ENCODE peak calls at places on chromosomes 5 and 9, in four cellular contexts. One of them, this sample, is unnamed.

GRCh38 chr5:168408561-168409321 is 77.5 kb upstream of the RARS1 start:
- DNase-seq in K562: no peak
- DNase-seq in HEK293T: no peak
- DNase-seq in HepG2: no peak
- DNase-seq in this sample: no peak

GRCh38 chr5:6176294-6176693 is 202.1 kb downstream of the MED10 start:
- DNase-seq in HEK293T: no peak
- DNase-seq in HepG2: no peak
- DNase-seq in K562: no peak
- DNase-seq in this sample: no peak

GRCh38 chr5:174493536-174493935 is 230.8 kb upstream of the MSX2 start:
- DNase-seq in HEK293T: no peak
- DNase-seq in HepG2: no peak
- DNase-seq in K562: no peak
- DNase-seq in this sample: no peak

GRCh38 chr5:173757817-173758216 is 130.3 kb upstream of the CPEB4 start:
- DNase-seq in HEK293T: no peak
- DNase-seq in K562: no peak
- DNase-seq in HepG2: no peak
- DNase-seq in this sample: no peak

GRCh38 chr5:153659337-153659736 is 168.9 kb downstream of the GRIA1 start:
- DNase-seq in HEK293T: no peak
- DNase-seq in K562: no peak
- DNase-seq in HepG2: no peak
- DNase-seq in this sample: no peak

GRCh38 chr9:14275331-14275730 is 38.6 kb downstream of the NFIB start:
- DNase-seq in HepG2: no peak
- DNase-seq in HEK293T: no peak
- DNase-seq in K562: no peak
- DNase-seq in this sample: no peak

GRCh38 chr5:181189363-181189961 is 15.5 kb downstream of the TRIM7 start:
- DNase-seq in HepG2: no peak
- DNase-seq in K562: peak; percentile 49
- DNase-seq in HEK293T: no peak
- DNase-seq in this sample: no peak

GRCh38 chr5:175902013-175902412 is 30.6 kb downstream of the CPLX2 start:
- DNase-seq in HEK293T: no peak
- DNase-seq in HepG2: no peak
- DNase-seq in K562: no peak
- DNase-seq in this sample: no peak

GRCh38 chr9:84670106-84670800 is 724 bp downstream of the NTRK2 start:
- DNase-seq in HepG2: no peak
- DNase-seq in K562: no peak
- DNase-seq in HEK293T: no peak
- DNase-seq in this sample: no peak

GRCh38 chr5:138927539-138927938 is 52.4 kb upstream of the LRRTM2 start:
- DNase-seq in HEK293T: no peak
- DNase-seq in K562: no peak
- DNase-seq in HepG2: no peak
- DNase-seq in this sample: no peak

GRCh38 chr5:60595183-60595582 is 104.8 kb downstream of the DEPDC1B start:
- DNase-seq in HEK293T: no peak
- DNase-seq in K562: no peak
- DNase-seq in HepG2: no peak
- DNase-seq in this sample: no peak

DNA sequence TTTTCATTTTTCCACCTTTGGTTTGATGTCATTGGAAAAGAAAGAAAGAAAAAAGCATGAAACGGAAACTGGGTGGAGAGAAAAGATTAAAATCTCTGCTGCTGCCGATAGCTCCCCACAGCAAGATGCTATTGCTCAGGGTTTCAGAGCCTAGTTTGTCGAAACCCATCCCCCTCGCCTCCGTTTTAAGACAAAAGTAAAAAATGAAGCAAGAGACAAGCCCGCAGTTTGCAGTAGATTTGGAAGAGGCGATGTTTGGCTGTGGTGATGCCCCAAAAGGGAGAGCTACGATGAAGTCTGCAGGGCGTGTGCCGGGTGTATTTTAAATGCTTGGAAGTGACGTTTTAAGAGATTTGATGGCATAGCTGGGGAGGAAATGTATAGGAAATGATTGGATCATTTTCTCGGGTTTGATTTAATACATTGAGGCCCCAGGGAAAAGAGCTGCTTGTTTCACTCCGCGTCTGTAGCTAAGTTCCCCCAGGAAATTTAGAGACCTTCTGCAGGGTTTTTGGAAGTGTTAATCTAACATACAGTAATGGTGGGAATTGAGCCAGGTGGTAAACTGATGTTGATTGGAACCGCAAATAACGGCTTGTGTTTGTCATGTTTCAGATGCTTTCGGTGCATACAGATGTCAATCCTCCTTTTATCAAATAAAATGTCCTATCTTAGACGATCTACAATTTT is 922 bp downstream of the NDFIP1 start:
- DNase-seq in K562: peak; percentile 44
- DNase-seq in HEK293T: no peak
- DNase-seq in HepG2: no peak
- DNase-seq in this sample: no peak
- TF ChIP-seq FOXK2 in K562: no peak
- TF ChIP-seq FOXK2 in HEK293T: no peak
- TF ChIP-seq FOXK2 in HepG2: no peak
- TF ChIP-seq FOXK2 in this sample: no peak

DNA sequence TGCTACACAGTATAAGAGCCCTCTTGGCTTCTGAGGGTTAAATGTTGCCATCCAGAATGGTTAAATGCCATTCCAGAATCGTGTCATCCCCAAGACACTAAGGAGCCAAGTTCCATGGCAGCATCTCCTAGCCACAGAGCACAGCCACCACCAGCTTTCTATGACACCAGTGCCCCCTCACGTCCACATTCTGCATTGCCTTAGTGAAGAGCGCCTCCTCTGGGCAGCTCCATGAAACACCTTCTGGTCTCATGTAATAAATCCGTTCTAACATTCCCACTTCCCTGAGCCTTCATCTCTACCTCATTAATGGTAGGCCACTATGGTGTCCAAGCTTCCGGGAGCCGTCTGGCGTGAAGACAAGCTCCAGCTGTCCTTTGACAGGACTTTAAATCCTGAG is 12.4 kb downstream of the CBY3 start:
- DNase-seq in K562: peak; percentile 81
- DNase-seq in HepG2: peak; percentile 62
- DNase-seq in HEK293T: peak; percentile 85
- DNase-seq in this sample: no peak
- TF ChIP-seq FOXK2 in K562: no peak
- TF ChIP-seq FOXK2 in HepG2: no peak
- TF ChIP-seq FOXK2 in HEK293T: no peak
- TF ChIP-seq FOXK2 in this sample: no peak

GRCh38 chr9:129497064-129497836 is 123.7 kb downstream of the C9orf50 start:
- DNase-seq in HEK293T: no peak
- DNase-seq in HepG2: no peak
- DNase-seq in K562: peak; percentile 8
- DNase-seq in this sample: no peak
- TF ChIP-seq FOXK2 in HEK293T: no peak
- TF ChIP-seq FOXK2 in HepG2: no peak
- TF ChIP-seq FOXK2 in K562: no peak
- TF ChIP-seq FOXK2 in this sample: no peak

GRCh38 chr5:172113036-172113435 is 75.0 kb downstream of the STK10 start:
- DNase-seq in HepG2: no peak
- DNase-seq in K562: no peak
- DNase-seq in HEK293T: no peak
- DNase-seq in this sample: peak; percentile 68
- TF ChIP-seq FOXK2 in HepG2: no peak
- TF ChIP-seq FOXK2 in K562: no peak
- TF ChIP-seq FOXK2 in HEK293T: no peak
- TF ChIP-seq FOXK2 in this sample: no peak

DNA sequence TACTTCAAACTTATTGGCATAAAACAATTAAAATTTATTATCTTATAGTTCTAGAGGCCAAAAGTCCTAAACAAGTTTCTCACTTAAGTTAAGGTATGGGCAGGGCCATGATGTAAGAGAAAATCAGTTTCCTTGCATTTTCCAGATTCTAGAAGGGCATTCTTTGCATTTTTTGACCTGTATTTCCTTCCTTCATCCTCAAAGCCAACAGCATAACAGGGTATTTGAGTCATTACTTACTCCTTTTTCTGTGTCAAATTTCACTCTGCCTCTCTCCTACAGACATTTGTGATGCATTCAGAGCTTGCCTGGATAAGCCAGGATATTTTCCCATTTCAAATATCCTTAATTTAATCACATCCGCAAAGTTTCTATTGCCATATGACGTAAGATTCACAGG is 1499.0 kb downstream of the EFNA5 start:
- DNase-seq in HepG2: no peak
- DNase-seq in K562: no peak
- DNase-seq in HEK293T: no peak
- DNase-seq in this sample: no peak
- TF ChIP-seq FOXK2 in HepG2: no peak
- TF ChIP-seq FOXK2 in K562: no peak
- TF ChIP-seq FOXK2 in HEK293T: no peak
- TF ChIP-seq FOXK2 in this sample: no peak

GRCh38 chr9:123411636-123412035 is 55.6 kb downstream of the CRB2 start:
- DNase-seq in HepG2: no peak
- DNase-seq in K562: no peak
- DNase-seq in HEK293T: no peak
- DNase-seq in this sample: no peak
- TF ChIP-seq FOXK2 in HepG2: no peak
- TF ChIP-seq FOXK2 in K562: no peak
- TF ChIP-seq FOXK2 in HEK293T: no peak
- TF ChIP-seq FOXK2 in this sample: no peak

This sample was measured in GM12878.